ENCODE peak calls at places on chromosomes 7 and 10, in four cellular contexts. One of them, this sample, is unnamed.

GRCh38 chr7:82443801-82444219 is 233 bp upstream of the CACNA2D1 start:
- DNase-seq in activated T-cell treated with anti-CD3 and anti-CD28 coated beads, Interleukin-2, amount 50 U/mL, for 24 hours: peak
- DNase-seq in psoas muscle: peak
- DNase-seq in NCI-H774: peak
- DNase-seq in this sample: peak

GRCh38 chr10:99658622-99659030 is 683 bp upstream of the ENTPD7 start:
- DNase-seq in NCI-H774: no peak
- DNase-seq in activated T-cell treated with anti-CD3 and anti-CD28 coated beads, Interleukin-2, amount 50 U/mL, for 24 hours: peak
- DNase-seq in psoas muscle: peak
- DNase-seq in this sample: peak

GRCh38 chr7:157309990-157310668 is 26.7 kb upstream of the DNAJB6 start:
- DNase-seq in activated T-cell treated with anti-CD3 and anti-CD28 coated beads, Interleukin-2, amount 50 U/mL, for 24 hours: no peak
- DNase-seq in NCI-H774: no peak
- DNase-seq in psoas muscle: no peak
- DNase-seq in this sample: no peak

GRCh38 chr7:142263598-142264380 is 5.9 kb upstream of the PRSS58 start:
- DNase-seq in NCI-H774: no peak
- DNase-seq in psoas muscle: no peak
- DNase-seq in activated T-cell treated with anti-CD3 and anti-CD28 coated beads, Interleukin-2, amount 50 U/mL, for 24 hours: no peak
- DNase-seq in this sample: no peak

GRCh38 chr10:83881647-83882046 is 257.7 kb upstream of the GHITM start:
- DNase-seq in NCI-H774: no peak
- DNase-seq in psoas muscle: no peak
- DNase-seq in activated T-cell treated with anti-CD3 and anti-CD28 coated beads, Interleukin-2, amount 50 U/mL, for 24 hours: no peak
- DNase-seq in this sample: no peak

GRCh38 chr7:99665989-99666388 is 13.8 kb downstream of the CYP3A5 start:
- DNase-seq in activated T-cell treated with anti-CD3 and anti-CD28 coated beads, Interleukin-2, amount 50 U/mL, for 24 hours: no peak
- DNase-seq in NCI-H774: no peak
- DNase-seq in psoas muscle: no peak
- DNase-seq in this sample: no peak

GRCh38 chr7:97187067-97187466 is 69.6 kb downstream of the SDHAF3 start:
- DNase-seq in activated T-cell treated with anti-CD3 and anti-CD28 coated beads, Interleukin-2, amount 50 U/mL, for 24 hours: no peak
- DNase-seq in NCI-H774: no peak
- DNase-seq in psoas muscle: no peak
- DNase-seq in this sample: no peak

GRCh38 chr7:131620673-131621609 is 64.5 kb upstream of the PODXL start:
- DNase-seq in psoas muscle: no peak
- DNase-seq in NCI-H774: no peak
- DNase-seq in activated T-cell treated with anti-CD3 and anti-CD28 coated beads, Interleukin-2, amount 50 U/mL, for 24 hours: no peak
- DNase-seq in this sample: no peak

GRCh38 chr10:46020871-46021553 is 9.4 kb downstream of the NCOA4 start:
- DNase-seq in activated T-cell treated with anti-CD3 and anti-CD28 coated beads, Interleukin-2, amount 50 U/mL, for 24 hours: no peak
- DNase-seq in NCI-H774: no peak
- DNase-seq in psoas muscle: no peak
- DNase-seq in this sample: no peak

GRCh38 chr10:93573051-93573909 is 6.8 kb downstream of the FFAR4 start:
- DNase-seq in psoas muscle: no peak
- DNase-seq in NCI-H774: no peak
- DNase-seq in activated T-cell treated with anti-CD3 and anti-CD28 coated beads, Interleukin-2, amount 50 U/mL, for 24 hours: no peak
- DNase-seq in this sample: no peak

GRCh38 chr10:96416643-96417042 is 57.8 kb upstream of the OPALIN start:
- DNase-seq in NCI-H774: no peak
- DNase-seq in psoas muscle: peak
- DNase-seq in activated T-cell treated with anti-CD3 and anti-CD28 coated beads, Interleukin-2, amount 50 U/mL, for 24 hours: no peak
- DNase-seq in this sample: no peak

GRCh38 chr10:4307784-4308364 is 518.1 kb upstream of the AKR1E2 start:
- DNase-seq in NCI-H774: no peak
- DNase-seq in psoas muscle: no peak
- DNase-seq in activated T-cell treated with anti-CD3 and anti-CD28 coated beads, Interleukin-2, amount 50 U/mL, for 24 hours: no peak
- DNase-seq in this sample: no peak

GRCh38 chr10:31133628-31134302 is 102.1 kb upstream of the ZNF438 start:
- DNase-seq in NCI-H774: peak
- DNase-seq in psoas muscle: peak
- DNase-seq in activated T-cell treated with anti-CD3 and anti-CD28 coated beads, Interleukin-2, amount 50 U/mL, for 24 hours: peak
- DNase-seq in this sample: peak

GRCh38 chr7:112743811-112744210 is 46.4 kb downstream of the TMEM168 start:
- DNase-seq in activated T-cell treated with anti-CD3 and anti-CD28 coated beads, Interleukin-2, amount 50 U/mL, for 24 hours: no peak
- DNase-seq in NCI-H774: peak
- DNase-seq in psoas muscle: no peak
- DNase-seq in this sample: no peak

GRCh38 chr7:158782638-158783490 is 46.4 kb downstream of the ESYT2 start:
- DNase-seq in activated T-cell treated with anti-CD3 and anti-CD28 coated beads, Interleukin-2, amount 50 U/mL, for 24 hours: no peak
- DNase-seq in psoas muscle: peak
- DNase-seq in NCI-H774: peak
- DNase-seq in this sample: no peak

GRCh38 chr7:51949726-51950644 is 633.4 kb upstream of the COBL start:
- DNase-seq in NCI-H774: peak
- DNase-seq in activated T-cell treated with anti-CD3 and anti-CD28 coated beads, Interleukin-2, amount 50 U/mL, for 24 hours: no peak
- DNase-seq in psoas muscle: no peak
- DNase-seq in this sample: no peak

GRCh38 chr10:46551701-46552525 is 4.5 kb downstream of the GPRIN2 start:
- DNase-seq in activated T-cell treated with anti-CD3 and anti-CD28 coated beads, Interleukin-2, amount 50 U/mL, for 24 hours: peak
- DNase-seq in NCI-H774: no peak
- DNase-seq in psoas muscle: peak
- DNase-seq in this sample: peak

GRCh38 chr10:89073719-89074118 is 83.1 kb downstream of the FAS start:
- DNase-seq in NCI-H774: no peak
- DNase-seq in activated T-cell treated with anti-CD3 and anti-CD28 coated beads, Interleukin-2, amount 50 U/mL, for 24 hours: no peak
- DNase-seq in psoas muscle: no peak
- DNase-seq in this sample: no peak

GRCh38 chr7:13641699-13642098 is 347.8 kb downstream of the ETV1 start:
- DNase-seq in activated T-cell treated with anti-CD3 and anti-CD28 coated beads, Interleukin-2, amount 50 U/mL, for 24 hours: no peak
- DNase-seq in psoas muscle: no peak
- DNase-seq in NCI-H774: no peak
- DNase-seq in this sample: no peak

This sample was measured in right lobe of liver.